ENCODE peak calls at places on chromosomes 11 and 22, in seven cellular contexts. Y is left ventricle myocardium inferior, Z is WTC11, B is fibroblast of mammary gland, S is RWPE1, A is choroid plexus epithelial cell, I is AG09309. T is an unnamed sample.

GRCh38 chr11:44263711-44264110 is 46.2 kb downstream of the ALX4 start:
- DNase-seq in A (no peak), S (no peak), B (no peak), Z (no peak), Y (no peak), I (no peak), T (no peak)

GRCh38 chr11:33377100-33377851 is 120.1 kb downstream of the HIPK3 start:
- DNase-seq in I (no peak), Y (no peak), Z (no peak), A (peak), S (no peak), B (peak), T (no peak)

GRCh38 chr11:76786053-76787014 is 3.2 kb downstream of the TSKU start:
- DNase-seq in S (no peak), A (no peak), B (no peak), Y (no peak), Z (no peak), I (no peak), T (peak)

GRCh38 chr11:1121343-1122331 is 36.1 kb upstream of the MUC5AC start:
- DNase-seq in S (no peak), A (peak), Y (no peak), Z (no peak), I (no peak), B (peak), T (no peak)

GRCh38 chr22:44024288-44024908 is at the start of gene PARVB:
- DNase-seq in I (no peak), Z (peak), Y (peak), S (no peak), B (no peak), A (no peak), T (no peak)

GRCh38 chr11:93169143-93169542 is 28.6 kb downstream of the SLC36A4 start:
- DNase-seq in I (no peak), Z (no peak), Y (no peak), B (no peak), A (no peak), S (no peak), T (no peak)

GRCh38 chr11:116813781-116814471 is 9.2 kb downstream of the APOA4 start:
- DNase-seq in A (no peak), S (no peak), Y (no peak), Z (no peak), B (no peak), I (no peak), T (no peak)

GRCh38 chr11:69003866-69004311 is 9.2 kb downstream of the MRGPRF start:
- DNase-seq in A (no peak), B (no peak), Z (no peak), I (no peak), Y (no peak), S (no peak), T (peak)

GRCh38 chr11:10637629-10638028 is 55.9 kb downstream of the IRAG1 start:
- DNase-seq in S (no peak), Y (no peak), I (no peak), B (no peak), Z (no peak), A (no peak), T (no peak)

GRCh38 chr11:47550288-47551052 is 2.5 kb downstream of the CELF1 start:
- DNase-seq in Z (no peak), A (peak), S (no peak), B (peak), I (no peak), Y (no peak), T (peak)

GRCh38 chr11:47552086-47552580 is 799 bp downstream of the CELF1 start:
- DNase-seq in S (peak), Z (peak), I (no peak), A (peak), B (peak), Y (peak), T (no peak)

GRCh38 chr11:47553417-47553746 is 450 bp upstream of the CELF1 start:
- DNase-seq in I (no peak), Y (no peak), B (peak), S (no peak), A (peak), Z (no peak), T (no peak)

GRCh38 chr11:47552581-47553416 is at the start of gene CELF1:
- DNase-seq in A (peak), I (no peak), S (peak), B (peak), Z (peak), Y (peak), T (peak)

DNA sequence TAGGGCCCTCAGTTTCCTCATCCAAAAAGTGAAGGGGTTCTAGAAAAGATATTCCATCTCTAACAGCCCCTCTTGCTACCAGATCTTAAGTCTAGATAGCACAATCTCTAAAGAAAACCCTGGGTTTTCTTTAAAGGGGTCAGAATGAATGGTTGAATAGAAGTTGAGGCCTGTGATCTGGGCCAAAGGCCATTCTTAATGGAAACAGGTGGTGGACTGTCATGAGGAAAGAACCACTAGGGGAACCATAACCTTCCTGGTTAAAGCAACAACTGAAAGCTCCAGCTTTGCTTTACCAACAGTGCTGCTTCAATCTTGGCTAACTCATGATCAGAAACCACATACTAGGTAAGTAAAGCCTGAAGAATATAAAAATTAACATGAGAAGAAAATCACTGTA is 1.8 kb downstream of the CELF1 start:
- DNase-seq in B (peak), I (no peak), Z (no peak), A (peak), S (no peak), Y (no peak), T (no peak)
- TF ChIP-seq CTCF in B (peak), I (peak), Z (no peak), A (peak), S (peak), Y (peak), T (peak)

GRCh38 chr11:91435694-91436375 is 788.8 kb upstream of the FAT3 start:
- DNase-seq in Z (no peak), S (no peak), A (no peak), B (no peak), I (no peak), Y (no peak), T (no peak)
- TF ChIP-seq CTCF in Z (no peak), S (no peak), A (no peak), B (no peak), I (no peak), Y (no peak), T (peak)

GRCh38 chr22:26756675-26757293 is 99.4 kb downstream of the MIAT start:
- DNase-seq in B (peak), I (no peak), S (peak), A (peak), Z (peak), Y (peak), T (no peak)

GRCh38 chr22:26748845-26749244 is 91.5 kb downstream of the MIAT start:
- DNase-seq in B (no peak), I (no peak), S (no peak), Z (no peak), Y (no peak), A (no peak), T (no peak)

GRCh38 chr22:26751217-26751616 is 93.8 kb downstream of the MIAT start:
- DNase-seq in I (no peak), B (no peak), Y (no peak), A (peak), S (no peak), Z (peak), T (no peak)

GRCh38 chr22:26757496-26757895 is 100.1 kb downstream of the MIAT start:
- DNase-seq in A (no peak), Z (no peak), Y (no peak), S (no peak), B (no peak), I (no peak), T (no peak)

DNA sequence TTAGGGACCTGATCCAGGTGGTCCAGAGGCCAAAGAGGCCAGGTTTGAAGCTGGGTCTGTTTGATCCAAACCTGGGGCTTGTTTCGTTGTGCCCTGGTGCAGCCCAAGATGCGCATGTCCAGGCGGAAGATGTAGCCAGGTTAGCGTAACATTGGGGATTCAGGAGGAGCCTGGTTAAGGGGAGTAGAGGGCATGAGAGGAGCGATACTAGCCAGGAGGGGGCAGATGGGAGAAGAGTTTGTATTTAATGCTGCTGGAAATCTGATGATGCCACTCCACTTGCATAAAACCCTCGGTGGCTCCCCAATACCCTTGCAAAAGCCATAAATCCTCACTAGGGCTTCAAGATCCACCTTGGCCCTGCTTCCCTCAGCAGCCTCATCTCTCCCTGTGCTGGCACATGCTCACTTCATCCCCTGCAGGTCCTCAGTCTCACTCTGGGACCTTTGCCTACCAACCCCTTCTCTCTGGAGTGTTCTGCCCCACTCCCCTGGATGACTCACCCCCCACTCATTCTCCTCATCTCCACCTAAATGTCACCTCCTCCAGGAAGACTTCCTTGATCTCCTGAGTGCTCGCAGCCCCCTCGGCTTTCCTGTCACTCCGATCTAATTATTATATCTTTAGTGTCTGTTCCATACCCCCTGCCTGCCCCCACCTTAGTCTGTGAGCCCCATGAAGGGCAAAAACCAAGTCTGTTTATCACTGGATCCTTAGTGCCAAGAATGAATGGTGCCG is 95.9 kb downstream of the MIAT start:
- DNase-seq in S (no peak), A (no peak), Y (no peak), B (no peak), Z (no peak), I (no peak), T (no peak)
- TF ChIP-seq CTCF in S (no peak), A (peak), Y (no peak), B (peak), Z (no peak), I (peak), T (peak)

GRCh38 chr11:125317416-125317815 is 152.9 kb downstream of the PKNOX2 start:
- DNase-seq in Z (no peak), I (no peak), Y (no peak), B (no peak), A (no peak), S (no peak), T (no peak)

GRCh38 chr11:125322317-125322716 is 157.8 kb downstream of the PKNOX2 start:
- DNase-seq in A (no peak), I (no peak), Z (no peak), Y (no peak), B (no peak), S (no peak), T (no peak)

GRCh38 chr11:125315088-125315740 is 150.7 kb downstream of the PKNOX2 start:
- DNase-seq in I (no peak), A (peak), S (no peak), Y (peak), B (no peak), Z (no peak), T (no peak)

GRCh38 chr11:125319649-125320048 is 155.1 kb downstream of the PKNOX2 start:
- DNase-seq in I (no peak), A (no peak), Z (no peak), S (no peak), B (no peak), Y (no peak), T (no peak)

DNA sequence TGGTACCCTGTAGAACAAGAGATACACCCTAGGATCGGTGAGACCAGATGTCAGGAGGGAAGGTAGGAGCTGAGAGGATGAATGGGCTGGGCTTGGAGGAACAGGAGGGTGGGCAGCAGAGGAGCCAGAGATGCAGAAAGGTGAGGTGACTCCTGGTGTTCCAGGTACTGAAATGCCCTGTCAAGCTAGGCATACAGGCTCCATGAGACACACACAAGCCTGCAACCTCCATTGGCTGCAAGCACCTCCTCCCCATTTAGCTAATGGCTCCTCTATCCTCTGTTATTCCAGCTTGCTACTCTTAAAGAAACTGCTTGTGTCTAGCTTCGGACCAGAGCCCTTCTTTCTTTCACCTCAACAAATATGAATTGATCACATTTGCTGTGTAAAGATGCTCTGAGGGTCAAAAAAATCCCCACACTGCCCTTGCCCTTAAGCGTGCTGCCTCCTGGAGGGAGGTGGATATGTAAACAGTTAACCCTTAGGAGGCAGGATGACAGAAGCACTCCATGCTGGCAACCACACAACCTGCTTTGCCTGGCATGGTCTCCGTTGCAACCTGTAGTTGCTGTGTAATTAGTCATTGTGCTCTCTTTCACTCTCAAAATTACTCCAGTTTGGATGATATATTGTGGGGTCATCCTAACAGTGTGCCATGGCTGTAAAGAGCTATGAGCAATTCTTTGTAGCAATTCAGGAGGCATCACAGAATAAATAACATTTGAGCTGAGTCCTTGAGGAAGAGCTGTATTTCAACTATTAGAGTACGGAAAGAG is 156.0 kb downstream of the PKNOX2 start:
- DNase-seq in Z (no peak), I (no peak), S (no peak), B (no peak), A (no peak), Y (no peak), T (no peak)
- TF ChIP-seq CTCF in Z (no peak), I (no peak), S (no peak), B (no peak), A (no peak), Y (no peak), T (no peak)

DNA sequence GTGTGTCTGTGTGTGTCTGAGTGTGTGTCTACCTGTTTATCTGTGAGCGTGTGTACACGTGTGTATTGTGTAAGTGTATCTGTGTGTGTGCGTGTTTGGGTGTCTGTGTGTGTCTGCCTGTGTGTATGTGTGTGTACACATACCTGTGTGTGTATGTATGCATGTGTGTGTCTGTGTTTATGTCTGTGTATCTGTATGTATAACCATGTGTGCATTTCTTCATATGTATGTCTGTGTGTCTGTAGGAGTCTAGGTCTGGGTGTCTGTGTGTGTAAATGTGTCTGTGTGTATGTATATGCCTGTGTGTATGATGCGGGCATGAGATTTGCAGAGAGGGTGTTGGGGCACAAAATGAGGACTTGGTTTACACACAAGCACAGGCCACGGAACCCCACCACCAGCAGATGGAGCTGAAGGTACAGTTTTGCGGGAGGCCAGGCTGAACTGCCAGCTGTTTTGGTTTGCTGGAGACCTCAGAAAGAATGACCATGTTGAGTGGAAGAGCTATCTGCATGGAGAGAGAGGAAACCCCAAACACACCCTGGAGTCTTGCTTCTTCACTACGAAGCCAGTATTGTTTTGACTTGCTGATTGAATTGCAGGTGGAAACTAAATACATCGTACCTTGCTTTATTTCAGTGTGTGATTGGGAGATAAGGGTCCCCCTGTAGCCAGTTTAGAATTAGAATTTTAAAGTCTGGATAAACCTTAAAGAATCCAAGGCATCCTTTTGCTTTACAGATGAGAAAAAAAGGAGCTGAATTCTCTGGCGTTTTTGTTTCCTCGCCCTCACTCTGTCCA is 497.2 kb downstream of the NTM start:
- DNase-seq in S (peak), I (peak), A (peak), Y (peak), B (peak), Z (peak), T (no peak)
- TF ChIP-seq CTCF in S (peak), I (peak), A (peak), Y (peak), B (peak), Z (peak), T (peak)

GRCh38 chr22:34976474-34976873 is 89.5 kb upstream of the ISX start:
- DNase-seq in Z (no peak), A (no peak), Y (no peak), I (no peak), B (no peak), S (no peak), T (no peak)

GRCh38 chr22:34976886-34977285 is 89.1 kb upstream of the ISX start:
- DNase-seq in B (no peak), Y (no peak), I (no peak), Z (no peak), S (no peak), A (no peak), T (no peak)

GRCh38 chr22:34973016-34973415 is 92.9 kb upstream of the ISX start:
- DNase-seq in S (no peak), I (no peak), Z (no peak), A (no peak), Y (no peak), B (no peak), T (no peak)

GRCh38 chr22:34973926-34974325 is 92.0 kb upstream of the ISX start:
- DNase-seq in A (no peak), Y (no peak), B (no peak), S (no peak), Z (no peak), I (no peak), T (no peak)

GRCh38 chr22:34975721-34976120 is 90.2 kb upstream of the ISX start:
- DNase-seq in Y (no peak), I (no peak), B (no peak), A (no peak), Z (peak), S (no peak), T (no peak)
- TF ChIP-seq CTCF in Y (no peak), I (no peak), B (no peak), A (no peak), Z (no peak), S (no peak), T (peak)

DNA sequence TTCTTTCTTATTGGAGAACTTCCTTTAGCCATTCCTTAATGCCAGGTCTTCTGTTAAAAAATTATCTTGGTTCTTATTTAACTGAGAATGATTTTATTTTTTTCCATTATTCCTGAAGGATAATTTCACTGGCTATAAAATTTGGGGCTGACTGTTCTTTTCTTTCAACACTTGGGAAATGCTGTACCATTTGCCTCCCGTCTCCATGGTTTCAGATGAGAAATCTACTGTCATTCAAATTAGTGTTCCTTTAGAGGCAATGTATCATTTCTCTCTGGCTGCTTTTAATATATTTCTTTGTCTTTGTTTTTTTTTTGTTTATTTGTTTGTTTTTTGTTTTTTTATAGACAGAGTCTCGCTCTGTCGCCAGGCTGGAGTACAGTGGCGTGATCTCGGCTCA is 51.8 kb upstream of the SMTN start:
- DNase-seq in S (no peak), I (no peak), Y (no peak), A (no peak), B (no peak), Z (no peak), T (no peak)
- TF ChIP-seq CTCF in S (no peak), I (no peak), Y (no peak), A (no peak), B (no peak), Z (no peak), T (no peak)

GRCh38 chr11:121652982-121653381 is 200.2 kb upstream of the SORL1-AS1 start:
- DNase-seq in Y (no peak), Z (no peak), S (no peak), I (no peak), A (peak), B (peak), T (no peak)
- TF ChIP-seq CTCF in Y (peak), Z (peak), S (no peak), I (no peak), A (peak), B (peak), T (peak)